ENCODE peak calls at places on chromosomes 12 and 14, in seven cellular contexts. One of them, this sample, is unnamed.

GRCh38 chr14:93430319-93430801 is 379 bp upstream of the UNC79 start:
- DNase-seq in astrocyte of the spinal cord: no peak
- DNase-seq in stomach: no peak
- DNase-seq in tibial nerve: no peak
- DNase-seq in GM13976: peak
- DNase-seq in activated CD4-positive, alpha-beta T cell treated with anti-CD3 and anti-CD28 coated beads, Interleukin-2, amount 50 U/mL, for 4 hours: no peak
- DNase-seq in T1000: no peak
- DNase-seq in this sample: no peak

GRCh38 chr14:58313699-58314098 is 15.3 kb downstream of the ARID4A start:
- DNase-seq in GM13976: no peak
- DNase-seq in astrocyte of the spinal cord: no peak
- DNase-seq in T1000: no peak
- DNase-seq in stomach: no peak
- DNase-seq in activated CD4-positive, alpha-beta T cell treated with anti-CD3 and anti-CD28 coated beads, Interleukin-2, amount 50 U/mL, for 4 hours: no peak
- DNase-seq in tibial nerve: no peak
- DNase-seq in this sample: no peak

GRCh38 chr12:103783744-103784664 is 57.0 kb downstream of the NT5DC3 start:
- DNase-seq in stomach: peak
- DNase-seq in tibial nerve: no peak
- DNase-seq in activated CD4-positive, alpha-beta T cell treated with anti-CD3 and anti-CD28 coated beads, Interleukin-2, amount 50 U/mL, for 4 hours: no peak
- DNase-seq in T1000: no peak
- DNase-seq in astrocyte of the spinal cord: no peak
- DNase-seq in GM13976: no peak
- DNase-seq in this sample: no peak

GRCh38 chr14:51726166-51726899 is 74.6 kb downstream of the FRMD6 start:
- DNase-seq in T1000: no peak
- DNase-seq in stomach: no peak
- DNase-seq in GM13976: no peak
- DNase-seq in activated CD4-positive, alpha-beta T cell treated with anti-CD3 and anti-CD28 coated beads, Interleukin-2, amount 50 U/mL, for 4 hours: no peak
- DNase-seq in tibial nerve: no peak
- DNase-seq in astrocyte of the spinal cord: peak
- DNase-seq in this sample: no peak

GRCh38 chr12:111174283-111175108 is 194.4 kb downstream of the PHETA1 start:
- DNase-seq in tibial nerve: no peak
- DNase-seq in T1000: no peak
- DNase-seq in activated CD4-positive, alpha-beta T cell treated with anti-CD3 and anti-CD28 coated beads, Interleukin-2, amount 50 U/mL, for 4 hours: no peak
- DNase-seq in GM13976: peak
- DNase-seq in astrocyte of the spinal cord: no peak
- DNase-seq in stomach: no peak
- DNase-seq in this sample: no peak

GRCh38 chr12:32043928-32044549 is 62.6 kb upstream of the BICD1 start:
- DNase-seq in stomach: no peak
- DNase-seq in tibial nerve: no peak
- DNase-seq in T1000: no peak
- DNase-seq in activated CD4-positive, alpha-beta T cell treated with anti-CD3 and anti-CD28 coated beads, Interleukin-2, amount 50 U/mL, for 4 hours: no peak
- DNase-seq in astrocyte of the spinal cord: no peak
- DNase-seq in GM13976: no peak
- DNase-seq in this sample: no peak

GRCh38 chr12:26651566-26652188 is 181.3 kb downstream of the ITPR2 start:
- DNase-seq in T1000: peak
- DNase-seq in stomach: peak
- DNase-seq in tibial nerve: no peak
- DNase-seq in astrocyte of the spinal cord: peak
- DNase-seq in activated CD4-positive, alpha-beta T cell treated with anti-CD3 and anti-CD28 coated beads, Interleukin-2, amount 50 U/mL, for 4 hours: no peak
- DNase-seq in GM13976: peak
- DNase-seq in this sample: peak

GRCh38 chr12:3148366-3149000 is 71.3 kb downstream of the TSPAN9 start:
- DNase-seq in activated CD4-positive, alpha-beta T cell treated with anti-CD3 and anti-CD28 coated beads, Interleukin-2, amount 50 U/mL, for 4 hours: no peak
- DNase-seq in GM13976: no peak
- DNase-seq in tibial nerve: no peak
- DNase-seq in stomach: no peak
- DNase-seq in T1000: no peak
- DNase-seq in astrocyte of the spinal cord: no peak
- DNase-seq in this sample: no peak

GRCh38 chr14:31867570-31867969 is 209.5 kb upstream of the ARHGAP5 start:
- DNase-seq in tibial nerve: no peak
- DNase-seq in astrocyte of the spinal cord: no peak
- DNase-seq in T1000: no peak
- DNase-seq in stomach: no peak
- DNase-seq in GM13976: no peak
- DNase-seq in activated CD4-positive, alpha-beta T cell treated with anti-CD3 and anti-CD28 coated beads, Interleukin-2, amount 50 U/mL, for 4 hours: no peak
- DNase-seq in this sample: no peak

GRCh38 chr14:35480119-35480769 is 53.7 kb upstream of the INSM2 start:
- DNase-seq in GM13976: peak
- DNase-seq in astrocyte of the spinal cord: no peak
- DNase-seq in stomach: no peak
- DNase-seq in activated CD4-positive, alpha-beta T cell treated with anti-CD3 and anti-CD28 coated beads, Interleukin-2, amount 50 U/mL, for 4 hours: no peak
- DNase-seq in T1000: no peak
- DNase-seq in tibial nerve: no peak
- DNase-seq in this sample: no peak

GRCh38 chr12:13864081-13864673 is 117.2 kb downstream of the GRIN2B start:
- DNase-seq in activated CD4-positive, alpha-beta T cell treated with anti-CD3 and anti-CD28 coated beads, Interleukin-2, amount 50 U/mL, for 4 hours: peak
- DNase-seq in tibial nerve: peak
- DNase-seq in GM13976: peak
- DNase-seq in astrocyte of the spinal cord: peak
- DNase-seq in T1000: no peak
- DNase-seq in stomach: peak
- DNase-seq in this sample: peak

GRCh38 chr12:46811185-46811584 is 14.6 kb downstream of the SLC38A4 start:
- DNase-seq in tibial nerve: no peak
- DNase-seq in activated CD4-positive, alpha-beta T cell treated with anti-CD3 and anti-CD28 coated beads, Interleukin-2, amount 50 U/mL, for 4 hours: no peak
- DNase-seq in GM13976: no peak
- DNase-seq in stomach: no peak
- DNase-seq in astrocyte of the spinal cord: no peak
- DNase-seq in T1000: no peak
- DNase-seq in this sample: no peak

GRCh38 chr14:60184597-60185555 is 19.7 kb upstream of the DHRS7 start:
- DNase-seq in activated CD4-positive, alpha-beta T cell treated with anti-CD3 and anti-CD28 coated beads, Interleukin-2, amount 50 U/mL, for 4 hours: no peak
- DNase-seq in tibial nerve: no peak
- DNase-seq in stomach: no peak
- DNase-seq in GM13976: no peak
- DNase-seq in astrocyte of the spinal cord: no peak
- DNase-seq in T1000: no peak
- DNase-seq in this sample: no peak

GRCh38 chr12:104219361-104219892 is 3.8 kb downstream of the TXNRD1 start:
- DNase-seq in GM13976: no peak
- DNase-seq in astrocyte of the spinal cord: peak
- DNase-seq in stomach: no peak
- DNase-seq in T1000: peak
- DNase-seq in tibial nerve: no peak
- DNase-seq in activated CD4-positive, alpha-beta T cell treated with anti-CD3 and anti-CD28 coated beads, Interleukin-2, amount 50 U/mL, for 4 hours: no peak
- DNase-seq in this sample: peak

GRCh38 chr12:93793007-93793406 is 115.8 kb downstream of the CRADD start:
- DNase-seq in T1000: no peak
- DNase-seq in GM13976: no peak
- DNase-seq in tibial nerve: no peak
- DNase-seq in stomach: no peak
- DNase-seq in astrocyte of the spinal cord: no peak
- DNase-seq in activated CD4-positive, alpha-beta T cell treated with anti-CD3 and anti-CD28 coated beads, Interleukin-2, amount 50 U/mL, for 4 hours: no peak
- DNase-seq in this sample: no peak

GRCh38 chr12:57519758-57520007 is 631 bp downstream of the DDIT3 start:
- DNase-seq in astrocyte of the spinal cord: no peak
- DNase-seq in GM13976: no peak
- DNase-seq in T1000: peak
- DNase-seq in tibial nerve: no peak
- DNase-seq in stomach: no peak
- DNase-seq in activated CD4-positive, alpha-beta T cell treated with anti-CD3 and anti-CD28 coated beads, Interleukin-2, amount 50 U/mL, for 4 hours: peak
- DNase-seq in this sample: no peak

GRCh38 chr14:65622703-65623102 is 210.2 kb downstream of the FUT8 start:
- DNase-seq in activated CD4-positive, alpha-beta T cell treated with anti-CD3 and anti-CD28 coated beads, Interleukin-2, amount 50 U/mL, for 4 hours: no peak
- DNase-seq in astrocyte of the spinal cord: no peak
- DNase-seq in tibial nerve: no peak
- DNase-seq in stomach: no peak
- DNase-seq in T1000: no peak
- DNase-seq in GM13976: no peak
- DNase-seq in this sample: no peak

GRCh38 chr12:70692681-70693288 is 55.6 kb upstream of the PTPRB start:
- DNase-seq in activated CD4-positive, alpha-beta T cell treated with anti-CD3 and anti-CD28 coated beads, Interleukin-2, amount 50 U/mL, for 4 hours: no peak
- DNase-seq in GM13976: no peak
- DNase-seq in stomach: no peak
- DNase-seq in tibial nerve: no peak
- DNase-seq in astrocyte of the spinal cord: peak
- DNase-seq in T1000: no peak
- DNase-seq in this sample: no peak

GRCh38 chr14:68771631-68772030 is 21.2 kb downstream of the ZFP36L1 start:
- DNase-seq in astrocyte of the spinal cord: no peak
- DNase-seq in GM13976: no peak
- DNase-seq in tibial nerve: no peak
- DNase-seq in activated CD4-positive, alpha-beta T cell treated with anti-CD3 and anti-CD28 coated beads, Interleukin-2, amount 50 U/mL, for 4 hours: no peak
- DNase-seq in stomach: no peak
- DNase-seq in T1000: no peak
- DNase-seq in this sample: no peak

GRCh38 chr14:69845787-69846186 is 33.4 kb upstream of the SMOC1 start:
- DNase-seq in GM13976: no peak
- DNase-seq in T1000: no peak
- DNase-seq in astrocyte of the spinal cord: no peak
- DNase-seq in stomach: no peak
- DNase-seq in tibial nerve: no peak
- DNase-seq in activated CD4-positive, alpha-beta T cell treated with anti-CD3 and anti-CD28 coated beads, Interleukin-2, amount 50 U/mL, for 4 hours: no peak
- DNase-seq in this sample: no peak

GRCh38 chr12:113086249-113087164 is 30.0 kb downstream of the DTX1 start:
- DNase-seq in GM13976: no peak
- DNase-seq in activated CD4-positive, alpha-beta T cell treated with anti-CD3 and anti-CD28 coated beads, Interleukin-2, amount 50 U/mL, for 4 hours: no peak
- DNase-seq in astrocyte of the spinal cord: no peak
- DNase-seq in T1000: no peak
- DNase-seq in stomach: no peak
- DNase-seq in tibial nerve: no peak
- DNase-seq in this sample: no peak

GRCh38 chr12:66279127-66279712 is 23.1 kb upstream of the HELB start:
- DNase-seq in GM13976: no peak
- DNase-seq in T1000: no peak
- DNase-seq in tibial nerve: no peak
- DNase-seq in astrocyte of the spinal cord: peak
- DNase-seq in activated CD4-positive, alpha-beta T cell treated with anti-CD3 and anti-CD28 coated beads, Interleukin-2, amount 50 U/mL, for 4 hours: peak
- DNase-seq in stomach: no peak
- DNase-seq in this sample: no peak

GRCh38 chr12:132955094-132955932 is 793 bp downstream of the ZNF605 start:
- DNase-seq in activated CD4-positive, alpha-beta T cell treated with anti-CD3 and anti-CD28 coated beads, Interleukin-2, amount 50 U/mL, for 4 hours: no peak
- DNase-seq in GM13976: peak
- DNase-seq in T1000: no peak
- DNase-seq in astrocyte of the spinal cord: peak
- DNase-seq in stomach: peak
- DNase-seq in tibial nerve: no peak
- DNase-seq in this sample: no peak

GRCh38 chr12:57756406-57757341 is 1.8 kb downstream of the MARCHF9 start:
- DNase-seq in tibial nerve: no peak
- DNase-seq in T1000: no peak
- DNase-seq in activated CD4-positive, alpha-beta T cell treated with anti-CD3 and anti-CD28 coated beads, Interleukin-2, amount 50 U/mL, for 4 hours: peak
- DNase-seq in GM13976: peak
- DNase-seq in astrocyte of the spinal cord: no peak
- DNase-seq in stomach: peak
- DNase-seq in this sample: no peak

GRCh38 chr14:97029800-97030199 is 232.6 kb downstream of the VRK1 start:
- DNase-seq in T1000: no peak
- DNase-seq in activated CD4-positive, alpha-beta T cell treated with anti-CD3 and anti-CD28 coated beads, Interleukin-2, amount 50 U/mL, for 4 hours: no peak
- DNase-seq in tibial nerve: no peak
- DNase-seq in stomach: no peak
- DNase-seq in GM13976: no peak
- DNase-seq in astrocyte of the spinal cord: no peak
- DNase-seq in this sample: no peak

GRCh38 chr12:62983594-62983993 is 48.6 kb upstream of the PPM1H start:
- DNase-seq in T1000: no peak
- DNase-seq in tibial nerve: no peak
- DNase-seq in GM13976: no peak
- DNase-seq in activated CD4-positive, alpha-beta T cell treated with anti-CD3 and anti-CD28 coated beads, Interleukin-2, amount 50 U/mL, for 4 hours: no peak
- DNase-seq in stomach: peak
- DNase-seq in astrocyte of the spinal cord: no peak
- DNase-seq in this sample: no peak

GRCh38 chr14:75673345-75673744 is 12.3 kb downstream of the TTLL5 start:
- DNase-seq in T1000: no peak
- DNase-seq in GM13976: peak
- DNase-seq in tibial nerve: no peak
- DNase-seq in activated CD4-positive, alpha-beta T cell treated with anti-CD3 and anti-CD28 coated beads, Interleukin-2, amount 50 U/mL, for 4 hours: no peak
- DNase-seq in astrocyte of the spinal cord: no peak
- DNase-seq in stomach: no peak
- DNase-seq in this sample: no peak

GRCh38 chr12:49880756-49881390 is 22.8 kb downstream of the FAIM2 start:
- DNase-seq in T1000: no peak
- DNase-seq in stomach: no peak
- DNase-seq in GM13976: no peak
- DNase-seq in astrocyte of the spinal cord: no peak
- DNase-seq in activated CD4-positive, alpha-beta T cell treated with anti-CD3 and anti-CD28 coated beads, Interleukin-2, amount 50 U/mL, for 4 hours: no peak
- DNase-seq in tibial nerve: no peak
- DNase-seq in this sample: no peak

GRCh38 chr12:27185234-27186045 is 58.6 kb upstream of the STK38L start:
- DNase-seq in tibial nerve: no peak
- DNase-seq in T1000: no peak
- DNase-seq in GM13976: no peak
- DNase-seq in stomach: no peak
- DNase-seq in activated CD4-positive, alpha-beta T cell treated with anti-CD3 and anti-CD28 coated beads, Interleukin-2, amount 50 U/mL, for 4 hours: no peak
- DNase-seq in astrocyte of the spinal cord: peak
- DNase-seq in this sample: no peak

GRCh38 chr12:107557026-107557425 is 128.6 kb upstream of the PWP1 start:
- DNase-seq in GM13976: no peak
- DNase-seq in stomach: no peak
- DNase-seq in T1000: no peak
- DNase-seq in astrocyte of the spinal cord: no peak
- DNase-seq in tibial nerve: no peak
- DNase-seq in activated CD4-positive, alpha-beta T cell treated with anti-CD3 and anti-CD28 coated beads, Interleukin-2, amount 50 U/mL, for 4 hours: no peak
- DNase-seq in this sample: no peak